ENCODE peak calls at places on chromosomes 2 and 18, in nine cellular contexts. T, L, S, V, M, W, H, F and D are unnamed samples. For H3K27me3, the result is how much of the 10 kb centered on the place peaks cover.

GRCh38 chr18:65753520-65753919 is 2.7 kb downstream of the CDH7 start:
- DNase-seq in H (no peak), V (no peak), T (peak), M (no peak), L (no peak), W (peak), S (no peak), F (no peak), D (no peak)

GRCh38 chr2:229980440-229981184 is 58.3 kb downstream of the FBXO36 start:
- DNase-seq in H (peak), W (peak), M (peak), V (peak), T (peak), L (no peak), F (peak), S (peak), D (no peak)

GRCh38 chr18:77053616-77054287 is 78.8 kb downstream of the MBP start:
- DNase-seq in H (no peak), S (no peak), M (no peak), L (no peak), F (no peak), T (no peak), V (no peak), W (no peak), D (no peak)

GRCh38 chr18:44437603-44438002 is 243.1 kb upstream of the SETBP1 start:
- DNase-seq in T (no peak), S (no peak), F (no peak), L (no peak), H (no peak), W (no peak), V (no peak), M (no peak), D (no peak)

GRCh38 chr2:114039681-114040080 is 149.8 kb downstream of the ACTR3 start:
- DNase-seq in L (no peak), T (no peak), H (no peak), M (no peak), V (no peak), S (no peak), F (no peak), W (no peak), D (no peak)

GRCh38 chr2:10884530-10885478 is 26.9 kb upstream of the KCNF1 start:
- DNase-seq in L (no peak), W (no peak), M (no peak), S (no peak), T (no peak), F (no peak), H (no peak), V (no peak), D (no peak)

GRCh38 chr18:59787998-59788875 is 91.0 kb upstream of the CCBE1 start:
- DNase-seq in H (no peak), W (peak), T (no peak), V (no peak), F (peak), S (no peak), L (peak), M (no peak), D (no peak)

GRCh38 chr2:126482582-126483464 is 173.1 kb upstream of the GYPC start:
- DNase-seq in L (no peak), V (no peak), S (no peak), H (no peak), F (no peak), W (peak), M (no peak), T (no peak), D (no peak)

GRCh38 chr2:19649107-19649506 is 252.7 kb downstream of the TTC32 start:
- DNase-seq in S (no peak), H (no peak), W (peak), T (no peak), L (no peak), F (peak), M (no peak), V (no peak), D (no peak)

GRCh38 chr2:101367508-101367907 is 19.8 kb downstream of the CREG2 start:
- DNase-seq in H (no peak), T (no peak), F (no peak), S (no peak), V (no peak), L (no peak), M (no peak), W (no peak), D (no peak)

GRCh38 chr2:178241852-178242551 is 47.7 kb downstream of the OSBPL6 start:
- DNase-seq in H (peak), W (peak), S (peak), T (no peak), M (no peak), F (peak), L (peak), V (peak), D (no peak)

GRCh38 chr2:203623104-203623503 is 83.3 kb upstream of the CD28 start:
- DNase-seq in F (peak), M (no peak), L (no peak), S (no peak), H (no peak), W (peak), T (no peak), V (no peak), D (no peak)

GRCh38 chr2:54287532-54287931 is 31.5 kb upstream of the TSPYL6 start:
- DNase-seq in V (no peak), H (no peak), S (peak), M (no peak), L (no peak), F (no peak), T (no peak), W (no peak), D (no peak)

GRCh38 chr2:44033947-44034346 is 38.2 kb upstream of the LRPPRC start:
- DNase-seq in T (no peak), S (no peak), F (no peak), L (no peak), H (no peak), W (no peak), M (no peak), V (no peak), D (no peak)

GRCh38 chr2:20349457-20350034 is 1.1 kb downstream of the PUM2 start:
- DNase-seq in F (peak), L (no peak), W (peak), T (no peak), S (no peak), H (no peak), M (no peak), V (no peak), D (no peak)

GRCh38 chr2:238238766-238239551 is 879 bp downstream of the HES6 start:
- DNase-seq in L (no peak), T (no peak), W (no peak), F (no peak), S (no peak), M (peak), H (peak), V (peak), D (peak)

GRCh38 chr2:104406273-104406726 is 447.6 kb upstream of the POU3F3 start:
- DNase-seq in L (no peak), S (no peak), F (no peak), T (peak), M (no peak), H (peak), V (no peak), W (no peak), D (no peak)

GRCh38 chr18:79502785-79503184 is 107.1 kb downstream of the NFATC1 start:
- DNase-seq in T (no peak), V (no peak), M (no peak), H (no peak), L (no peak), S (no peak), F (no peak), W (peak), D (no peak)

GRCh38 chr2:96556441-96557330 is 20.1 kb downstream of the ARID5A start:
- DNase-seq in H (peak), W (peak), M (peak), S (no peak), V (peak), L (peak), F (peak), T (no peak), D (peak)

DNA sequence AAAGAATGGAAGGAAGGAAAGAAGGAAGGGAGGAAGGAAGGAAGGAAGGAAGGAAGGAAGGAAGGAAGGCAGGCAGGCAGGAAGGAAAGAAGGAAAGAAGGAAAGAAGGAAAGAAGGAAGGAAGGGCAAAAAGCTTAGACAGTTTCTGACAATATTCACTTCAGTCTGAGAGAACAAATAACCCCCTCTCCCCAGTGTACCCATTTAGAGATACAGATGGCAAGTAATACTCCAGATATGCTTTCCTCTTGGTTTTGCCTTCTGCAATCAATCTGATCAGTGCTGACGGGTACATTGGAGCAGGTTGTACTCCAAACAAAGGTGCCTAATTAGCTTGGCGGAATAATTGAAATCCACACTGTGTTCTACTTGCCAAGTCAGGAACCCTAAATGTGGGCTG is 534.6 kb upstream of the TMEFF2 start:
- DNase-seq in F (no peak), V (no peak), L (no peak), W (no peak), T (no peak), H (no peak), M (no peak), S (no peak), D (no peak)
- H3K27me3 ChIP-seq in F (under half), V (under half), L (under half), W (under half), T (under half), H (under half), M (under half), S (under half), D (under half)

DNA sequence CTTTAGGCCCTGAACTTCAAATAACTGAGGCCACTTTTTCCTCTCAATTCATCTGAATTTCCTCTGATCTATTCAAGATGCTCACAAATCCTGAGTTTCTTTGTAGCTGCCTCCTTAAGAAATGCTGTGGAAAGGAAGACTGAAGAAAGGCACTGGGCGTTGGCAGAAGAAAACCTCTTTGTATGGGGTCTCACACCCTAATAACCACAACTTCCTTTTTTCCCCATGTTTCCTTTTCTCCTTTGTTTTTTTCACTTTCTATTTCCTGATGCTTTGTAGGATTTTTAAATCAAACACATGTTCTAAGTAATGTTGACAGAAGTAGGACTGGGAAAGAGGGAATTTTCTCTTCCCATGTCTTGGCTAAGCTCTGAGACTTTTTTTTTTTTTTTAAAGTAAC is 447.4 kb downstream of the CMPK2 start:
- DNase-seq in S (no peak), L (no peak), H (no peak), M (no peak), W (no peak), V (no peak), T (no peak), F (no peak), D (no peak)
- H3K27ac ChIP-seq in S (no peak), L (no peak), H (no peak), M (no peak), W (no peak), V (no peak), T (no peak), F (no peak), D (no peak)

GRCh38 chr2:232979871-232980461 is 33.1 kb downstream of the NGEF start:
- DNase-seq in M (no peak), L (peak), V (peak), H (no peak), S (no peak), F (peak), W (peak), T (no peak), D (no peak)
- TF ChIP-seq CTCF in M (no peak), L (no peak), V (no peak), H (no peak), S (no peak), F (peak), W (peak), T (no peak), D (no peak)

GRCh38 chr18:52439457-52439856 is 99.5 kb downstream of the DCC start:
- DNase-seq in S (no peak), H (no peak), W (no peak), F (no peak), T (peak), M (no peak), L (no peak), V (no peak), D (no peak)
- H3K27me3 ChIP-seq in S (under half), H (under half), W (under half), F (under half), T (under half), M (under half), L (under half), V (under half), D (under half)